ENCODE peak calls at places on chromosomes 3 and 15, in nine cellular contexts. H is GM12878; Y is heart right ventricle; K is colonic mucosa; R is GM12864; U is choroid plexus epithelial cell; A is CD8-positive, alpha-beta T cell; N is fibroblast of lung; Z is fibroblast of mammary gland. G is an unnamed sample.

GRCh38 chr3:16452265-16452664 is 61.2 kb downstream of the RFTN1 start:
- DNase-seq in Z (peak; percentile 83), H (no peak), K (no peak), U (peak; percentile 77), N (peak; percentile 82), R (no peak), A (no peak), Y (no peak), G (no peak)

GRCh38 chr3:30720586-30721313 is 114.3 kb downstream of the TGFBR2 start:
- DNase-seq in K (no peak), Z (peak; percentile 61), N (peak; percentile 86), Y (no peak), H (no peak), U (peak; percentile 68), A (no peak), R (no peak), G (peak; percentile 70)

GRCh38 chr3:65984975-65985374 is 53.7 kb downstream of the MAGI1 start:
- DNase-seq in Z (no peak), R (no peak), H (no peak), Y (no peak), A (no peak), K (no peak), N (no peak), U (no peak), G (no peak)

GRCh38 chr15:95884276-95884675 is 446.2 kb upstream of the NR2F2 start:
- DNase-seq in Z (peak; percentile 70), A (no peak), H (no peak), N (peak; percentile 14), K (no peak), U (no peak), R (no peak), Y (no peak), G (peak; percentile 5)

GRCh38 chr3:183555541-183556081 is at the start of gene KLHL6:
- DNase-seq in A (peak; percentile 76), K (peak; percentile 43), U (no peak), R (peak; percentile 65), H (peak; percentile 64), Y (peak; percentile 25), N (no peak), Z (no peak), G (peak; percentile 36)

GRCh38 chr3:106482436-106482835 is 613.6 kb upstream of the CBLB start:
- DNase-seq in Z (no peak), Y (no peak), N (peak; percentile 20), U (peak; percentile 25), K (no peak), A (no peak), H (no peak), R (no peak), G (peak; percentile 77)

GRCh38 chr3:5013021-5013906 is 34.0 kb downstream of the BHLHE40 start:
- DNase-seq in Z (peak; percentile 38), U (no peak), Y (no peak), K (peak; percentile 80), N (peak; percentile 76), H (no peak), A (no peak), R (no peak), G (no peak)

GRCh38 chr3:43086460-43087165 is 19.3 kb downstream of the POMGNT2 start:
- DNase-seq in U (no peak), N (peak; percentile 21), K (no peak), Y (no peak), A (peak; percentile 2), R (no peak), Z (no peak), H (no peak), G (no peak)

GRCh38 chr15:79981861-79982455 is 11.0 kb upstream of the BCL2A1 start:
- DNase-seq in K (no peak), R (no peak), A (no peak), Z (no peak), N (no peak), Y (no peak), H (peak; percentile 80), U (no peak), G (no peak)

GRCh38 chr3:9808345-9809037 is 1.6 kb upstream of the TTLL3 start:
- DNase-seq in R (no peak), Z (peak; percentile 44), K (no peak), A (peak; percentile 53), Y (no peak), U (peak; percentile 45), H (no peak), N (peak; percentile 17), G (peak; percentile 23)

GRCh38 chr3:194261581-194262063 is 89.5 kb downstream of the CPN2 start:
- DNase-seq in U (no peak), Z (no peak), H (no peak), A (no peak), N (no peak), K (peak; percentile 20), R (no peak), Y (no peak), G (no peak)

GRCh38 chr15:41861736-41862356 is 23.2 kb downstream of the PLA2G4B start:
- DNase-seq in N (no peak), K (no peak), Y (no peak), R (no peak), H (no peak), Z (no peak), A (no peak), U (no peak), G (no peak)

GRCh38 chr3:63151893-63152292 is 126.2 kb upstream of the SYNPR start:
- DNase-seq in N (no peak), K (no peak), A (no peak), Y (no peak), U (no peak), Z (no peak), H (no peak), R (no peak), G (no peak)

GRCh38 chr3:12970684-12971083 is 102.5 kb downstream of the IQSEC1 start:
- DNase-seq in K (no peak), R (no peak), Z (no peak), H (no peak), Y (no peak), U (no peak), A (no peak), N (no peak), G (no peak)

GRCh38 chr3:167711439-167711838 is 23.3 kb downstream of the PDCD10 start:
- DNase-seq in A (no peak), R (no peak), Z (no peak), Y (no peak), H (no peak), U (no peak), N (no peak), K (no peak), G (no peak)

GRCh38 chr3:8757551-8758518 is 11.6 kb downstream of the OXTR start:
- DNase-seq in U (peak; percentile 39), K (no peak), R (no peak), N (peak; percentile 96), Y (no peak), Z (peak; percentile 87), H (no peak), A (no peak), G (peak; percentile 23)

GRCh38 chr3:128353991-128354687 is 112.6 kb downstream of the DNAJB8 start:
- DNase-seq in H (no peak), Z (no peak), N (peak; percentile 69), K (no peak), Y (no peak), A (no peak), U (peak; percentile 48), R (no peak), G (peak; percentile 12)

GRCh38 chr3:108548886-108549285 is 38.5 kb upstream of the MYH15 start:
- DNase-seq in U (no peak), K (no peak), A (no peak), N (no peak), R (no peak), Z (no peak), Y (no peak), H (no peak), G (no peak)
- TF ChIP-seq CTCF in U (no peak), K (no peak), A (no peak), N (no peak), R (no peak), Z (no peak), Y (no peak), H (no peak), G (no peak)

DNA sequence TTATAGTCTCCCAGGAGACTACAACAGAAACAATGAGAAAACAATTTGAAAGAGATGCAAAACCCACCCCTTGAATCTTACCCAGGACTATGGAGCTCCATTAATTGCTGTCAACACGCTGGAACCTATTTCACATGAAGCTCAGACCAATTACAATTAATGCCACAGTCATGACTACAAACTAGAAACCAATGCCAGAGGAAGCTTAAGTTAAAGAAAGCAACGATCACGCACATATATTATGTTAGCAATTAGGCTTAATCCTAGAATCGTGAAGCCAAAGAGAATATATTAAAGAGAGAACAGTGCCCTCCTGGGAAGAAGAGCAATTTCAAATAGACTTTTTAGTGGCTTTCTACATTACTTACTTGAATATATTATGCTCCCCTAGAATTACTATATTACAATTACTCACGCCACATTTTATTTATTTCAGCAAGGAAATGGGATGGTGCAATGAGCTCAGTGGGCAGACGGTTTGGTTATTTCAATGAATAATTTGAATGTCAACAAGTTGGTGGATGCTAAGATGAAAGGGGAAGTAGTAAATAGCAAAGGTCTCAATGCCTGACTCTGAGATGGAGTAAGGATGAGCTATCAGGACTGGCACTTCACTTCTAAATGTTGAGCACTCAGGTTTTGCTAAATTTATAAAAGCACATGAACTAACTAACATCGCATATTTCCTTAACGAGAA is 125.6 kb downstream of the GREM1 start:
- DNase-seq in U (no peak), H (no peak), K (no peak), R (no peak), Z (peak; percentile 79), N (no peak), A (no peak), Y (no peak), G (no peak)
- H3K4me3 ChIP-seq in U (no peak overlapping the region), H (no peak overlapping the region), K (no peak overlapping the region), R (no peak overlapping the region), Z (no peak overlapping the region), N (no peak overlapping the region), A (no peak overlapping the region), Y (no peak overlapping the region), G (no peak overlapping the region)

GRCh38 chr3:148102156-148102555 is 595.5 kb upstream of the AGTR1 start:
- DNase-seq in Y (no peak), K (no peak), R (no peak), N (no peak), Z (peak; percentile 55), U (no peak), H (no peak), A (no peak), G (no peak)
- TF ChIP-seq CTCF in Y (no peak), K (no peak), R (no peak), N (no peak), Z (no peak), U (no peak), H (no peak), A (no peak), G (no peak)

GRCh38 chr15:63196846-63197245 is 7.4 kb downstream of the RAB8B start:
- DNase-seq in A (no peak), H (no peak), U (no peak), R (no peak), K (no peak), Z (no peak), N (no peak), Y (no peak), G (no peak)

GRCh38 chr15:63192604-63193206 is 3.3 kb downstream of the RAB8B start:
- DNase-seq in K (no peak), H (no peak), N (no peak), A (no peak), Y (no peak), U (no peak), Z (no peak), R (no peak), G (no peak)

GRCh38 chr15:63195257-63196023 is 6.0 kb downstream of the RAB8B start:
- DNase-seq in R (no peak), N (no peak), U (peak; percentile 46), Z (no peak), A (no peak), K (no peak), H (no peak), Y (no peak), G (no peak)

GRCh38 chr15:63191895-63192603 is 2.6 kb downstream of the RAB8B start:
- DNase-seq in Z (no peak), K (no peak), A (peak; percentile 55), N (no peak), R (peak; percentile 84), H (peak; percentile 87), Y (no peak), U (peak; percentile 47), G (peak; percentile 38)

GRCh38 chr15:63194291-63194681 is 4.9 kb downstream of the RAB8B start:
- DNase-seq in R (no peak), H (no peak), Y (no peak), A (no peak), N (no peak), Z (no peak), U (no peak), K (no peak), G (no peak)
- H3K4me3 ChIP-seq in R (peak overlapping the region; percentile 22), H (peak overlapping the region; percentile 96), Y (no peak overlapping the region), A (peak overlapping the region; percentile 22), N (peak overlapping the region; percentile 35), Z (no peak overlapping the region), U (no peak overlapping the region), K (no peak overlapping the region), G (no peak overlapping the region)